ENCODE peak calls at places on chromosomes 16 and 17, in seven cellular contexts. P is body of pancreas, H is heart left ventricle, O is cardiac muscle cell, U is epithelial cell of esophagus, X is kidney epithelial cell, S is upper lobe of right lung. J is an unnamed sample.
A peak's percentile ranks its signal among the peaks of the same experiment; 100 is the strongest.

GRCh38 chr17:19338031-19338990 is 24.2 kb downstream of the B9D1 start:
- DNase-seq in X (no peak), U (peak; percentile 57), S (peak; percentile 84), H (peak; percentile 74), P (peak; percentile 85), O (peak; percentile 61), J (peak; percentile 52)

GRCh38 chr17:45775576-45776011 is 8.5 kb upstream of the CRHR1 start:
- DNase-seq in X (no peak), H (peak; percentile 60), U (no peak), O (no peak), P (peak; percentile 97), S (no peak), J (peak; percentile 92)

GRCh38 chr17:20127660-20128413 is 118.7 kb downstream of the SPECC1 start:
- DNase-seq in P (no peak), S (no peak), X (peak; percentile 4), U (peak; percentile 71), H (no peak), O (peak; percentile 48), J (no peak)

GRCh38 chr16:29943846-29944669 is 17.8 kb upstream of the TMEM219 start:
- DNase-seq in U (peak; percentile 98), S (no peak), X (peak; percentile 98), O (peak; percentile 27), P (peak; percentile 70), H (no peak), J (peak; percentile 96)

GRCh38 chr17:63289931-63290330 is 156.2 kb downstream of the CYB561 start:
- DNase-seq in P (no peak), U (no peak), O (no peak), S (no peak), X (no peak), H (no peak), J (no peak)

GRCh38 chr17:80498242-80498919 is 22.0 kb upstream of the NPTX1 start:
- DNase-seq in H (no peak), O (no peak), X (no peak), S (no peak), P (peak; percentile 40), U (no peak), J (no peak)

GRCh38 chr16:17351471-17352045 is 119.2 kb downstream of the XYLT1 start:
- DNase-seq in S (no peak), X (no peak), O (no peak), U (no peak), H (no peak), P (no peak), J (no peak)

GRCh38 chr17:16986391-16986790 is 14.5 kb upstream of the TNFRSF13B start:
- DNase-seq in U (peak; percentile 10), O (no peak), P (no peak), H (no peak), S (no peak), X (no peak), J (peak; percentile 11)

GRCh38 chr16:74052006-74052405 is 244.6 kb upstream of the PSMD7 start:
- DNase-seq in P (no peak), S (no peak), O (no peak), U (peak; percentile 24), X (no peak), H (no peak), J (peak; percentile 10)

GRCh38 chr16:26196310-26196709 is 504.6 kb downstream of the HS3ST4 start:
- DNase-seq in X (no peak), S (no peak), U (no peak), P (no peak), H (no peak), O (no peak), J (no peak)

GRCh38 chr16:2482181-2483107 is 7.5 kb downstream of the TBC1D24 start:
- DNase-seq in U (no peak), P (peak; percentile 77), X (no peak), S (no peak), O (no peak), H (peak; percentile 58), J (no peak)

GRCh38 chr17:44005865-44006580 is 1.6 kb downstream of the NAGS start:
- DNase-seq in S (peak; percentile 85), P (peak; percentile 51), X (no peak), U (peak; percentile 72), H (no peak), O (peak; percentile 35), J (no peak)

GRCh38 chr16:21256636-21257035 is 21.5 kb downstream of the CRYM start:
- DNase-seq in O (no peak), U (no peak), P (no peak), S (no peak), H (no peak), X (no peak), J (no peak)

GRCh38 chr16:21257284-21257683 is 20.8 kb downstream of the CRYM start:
- DNase-seq in P (no peak), H (no peak), U (no peak), O (no peak), S (no peak), X (no peak), J (no peak)

GRCh38 chr16:21250072-21250923 is 16.8 kb downstream of the ANKS4B start:
- DNase-seq in H (no peak), S (no peak), U (no peak), O (no peak), X (no peak), P (no peak), J (no peak)

GRCh38 chr16:21253470-21253869 is 20.0 kb downstream of the ANKS4B start:
- DNase-seq in P (no peak), U (no peak), X (no peak), S (no peak), H (no peak), O (no peak), J (no peak)
- TF ChIP-seq CTCF in P (no peak), U (no peak), X (no peak), S (no peak), H (no peak), O (no peak), J (no peak)

GRCh38 chr17:77264617-77265230 is 124.0 kb downstream of the SEC14L1 start:
- DNase-seq in U (no peak), O (no peak), S (no peak), X (no peak), P (no peak), H (no peak), J (no peak)

GRCh38 chr17:77271421-77271820 is 130.7 kb downstream of the SEC14L1 start:
- DNase-seq in S (no peak), X (no peak), O (no peak), U (no peak), H (no peak), P (no peak), J (no peak)

GRCh38 chr17:77266213-77266612 is 125.4 kb downstream of the SEC14L1 start:
- DNase-seq in X (no peak), P (no peak), U (no peak), O (no peak), S (no peak), H (no peak), J (no peak)

GRCh38 chr17:77269696-77270681 is 129.2 kb downstream of the SEC14L1 start:
- DNase-seq in S (no peak), U (no peak), O (no peak), P (no peak), H (no peak), X (no peak), J (no peak)

GRCh38 chr17:77266891-77267341 is 126.1 kb downstream of the SEC14L1 start:
- DNase-seq in P (no peak), H (no peak), S (no peak), U (peak; percentile 80), O (no peak), X (no peak), J (peak; percentile 69)
- TF ChIP-seq CTCF in P (no peak), H (no peak), S (no peak), U (peak; percentile 25), O (peak; percentile 42), X (peak; percentile 7), J (no peak)

GRCh38 chr17:409848-410673 is 57.5 kb upstream of the RPH3AL start:
- DNase-seq in P (peak; percentile 100), H (peak; percentile 100), S (peak; percentile 100), O (peak; percentile 100), X (peak; percentile 96), U (peak; percentile 96), J (peak; percentile 99)

GRCh38 chr17:409308-409847 is 56.8 kb upstream of the RPH3AL start:
- DNase-seq in O (no peak), X (no peak), H (no peak), P (no peak), S (no peak), U (no peak), J (no peak)

GRCh38 chr17:411416-412120 is 59.0 kb upstream of the RPH3AL start:
- DNase-seq in S (no peak), X (no peak), O (no peak), U (no peak), P (no peak), H (no peak), J (no peak)

GRCh38 chr17:412211-413015 is 59.8 kb upstream of the RPH3AL start:
- DNase-seq in S (no peak), U (peak; percentile 66), P (peak; percentile 53), O (peak; percentile 62), X (no peak), H (no peak), J (peak; percentile 66)

GRCh38 chr17:410674-411401 is 58.2 kb upstream of the RPH3AL start:
- DNase-seq in S (no peak), P (no peak), O (no peak), H (no peak), X (no peak), U (peak; percentile 14), J (no peak)
- TF ChIP-seq CTCF in S (no peak), P (no peak), O (no peak), H (no peak), X (peak; percentile 9), U (no peak), J (no peak)

GRCh38 chr16:89334461-89334860 is 117.0 kb downstream of the ZNF778 start:
- DNase-seq in X (no peak), O (no peak), P (peak; percentile 8), S (peak; percentile 58), U (no peak), H (no peak), J (no peak)

GRCh38 chr16:89332248-89333245 is 115.0 kb downstream of the ZNF778 start:
- DNase-seq in U (no peak), S (peak; percentile 35), X (no peak), P (peak; percentile 9), O (no peak), H (no peak), J (no peak)

GRCh38 chr16:89334050-89334449 is 116.5 kb downstream of the ZNF778 start:
- DNase-seq in U (no peak), X (no peak), H (no peak), S (no peak), O (no peak), P (peak; percentile 7), J (no peak)

GRCh38 chr16:89335803-89336485 is 118.4 kb downstream of the ZNF778 start:
- DNase-seq in P (no peak), O (no peak), U (no peak), S (peak; percentile 28), H (no peak), X (no peak), J (no peak)

DNA sequence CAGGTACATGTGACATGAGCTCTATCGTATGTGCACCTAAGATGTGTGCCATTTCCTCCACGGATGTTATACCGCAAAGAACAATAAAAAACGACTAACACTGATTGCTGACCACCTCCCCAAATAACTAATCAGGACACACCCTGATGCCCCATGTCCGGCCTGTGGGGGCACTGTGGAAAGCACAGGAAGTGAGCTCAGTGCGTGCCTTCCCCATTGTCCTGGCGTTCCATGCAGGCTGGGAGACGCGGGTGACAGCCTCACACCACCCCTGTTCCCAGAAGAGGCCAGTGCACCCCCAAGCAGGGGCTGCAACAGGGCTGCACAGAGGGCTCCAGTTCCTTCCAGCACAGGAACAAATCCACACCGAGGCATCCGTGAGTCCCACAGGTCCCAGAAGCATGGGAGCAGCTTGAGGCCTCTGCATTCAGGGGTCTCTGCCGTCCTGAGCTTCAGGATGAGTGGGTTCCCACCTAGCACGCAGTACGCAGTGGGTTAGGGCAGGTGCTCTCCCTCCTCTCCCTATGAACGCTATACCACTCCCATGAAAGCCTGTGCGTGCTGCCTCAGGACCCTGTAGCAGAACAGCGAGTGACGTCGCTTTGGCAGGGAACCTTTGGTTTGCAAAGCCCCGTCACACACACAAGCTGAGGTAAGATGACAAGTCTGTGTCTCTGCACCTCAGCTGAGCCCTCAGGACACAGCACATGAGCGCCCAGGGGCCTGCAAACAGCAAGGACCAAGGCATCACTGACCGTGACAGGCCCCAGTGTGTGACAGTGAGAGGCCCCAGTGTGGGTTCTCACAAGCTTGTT is 117.7 kb downstream of the ZNF778 start:
- DNase-seq in X (no peak), U (no peak), S (peak; percentile 61), H (no peak), P (peak; percentile 13), O (no peak), J (no peak)
- TF ChIP-seq CTCF in X (no peak), U (no peak), S (peak; percentile 21), H (no peak), P (no peak), O (peak; percentile 14), J (no peak)

J was measured in MCF 10A.